ENCODE peak calls at places on chromosomes 3 and 15, in five cellular contexts. M is CD4-positive, alpha-beta memory T cell; C is epithelial cell of esophagus; G is NCI-H2029 treated with DMSO at 0.1 percent for 48 hours; K is HTR-8/SVneo. P is an unnamed sample.
A peak's percentile ranks its signal among the peaks of the same experiment; 100 is the strongest.

GRCh38 chr15:70254186-70254974 is 156.7 kb upstream of the TLE3 start:
- DNase-seq in M (no peak), C (no peak), G (no peak), K (no peak), P (no peak)

GRCh38 chr3:189316296-189317019 is 144.7 kb downstream of the TPRG1 start:
- DNase-seq in M (no peak), C (peak; percentile 83), G (peak; percentile 90), K (peak; percentile 20), P (peak; percentile 60)

GRCh38 chr3:156728267-156728985 is 54.0 kb downstream of the TIPARP start:
- DNase-seq in M (no peak), C (peak; percentile 80), G (peak; percentile 45), K (no peak), P (peak; percentile 32)

GRCh38 chr3:9349321-9350117 is 13.3 kb upstream of the THUMPD3 start:
- DNase-seq in M (no peak), C (peak; percentile 86), G (peak; percentile 46), K (peak; percentile 34), P (peak; percentile 96)

GRCh38 chr3:143718463-143718862 is 129.8 kb downstream of the SLC9A9 start:
- DNase-seq in M (no peak), C (no peak), G (peak; percentile 21), K (no peak), P (no peak)

GRCh38 chr3:66418432-66419052 is 82.3 kb downstream of the LRIG1 start:
- DNase-seq in M (no peak), C (peak; percentile 40), G (peak; percentile 75), K (no peak), P (no peak)

GRCh38 chr15:38147246-38147645 is 105.4 kb upstream of the SPRED1 start:
- DNase-seq in M (no peak), C (no peak), G (no peak), K (no peak), P (no peak)

GRCh38 chr3:24196526-24196925 is 251.4 kb downstream of the NR1D2 start:
- DNase-seq in M (no peak), C (no peak), G (no peak), K (no peak), P (peak; percentile 79)

GRCh38 chr3:18862077-18862476 is 286.2 kb upstream of the KCNH8 start:
- DNase-seq in M (no peak), C (no peak), G (no peak), K (no peak), P (no peak)

GRCh38 chr3:133547432-133548041 is 25.9 kb upstream of the CDV3 start:
- DNase-seq in M (no peak), C (peak; percentile 27), G (peak; percentile 33), K (no peak), P (peak; percentile 48)

GRCh38 chr3:154799801-154800200 is 280.3 kb upstream of the MME start:
- DNase-seq in M (no peak), C (peak; percentile 61), G (no peak), K (no peak), P (no peak)

GRCh38 chr3:104745313-104745712 is 621.4 kb upstream of the ALCAM start:
- DNase-seq in M (no peak), C (no peak), G (no peak), K (no peak), P (no peak)

GRCh38 chr3:178719036-178719635 is 182.9 kb downstream of the KCNMB2 start:
- DNase-seq in M (no peak), C (peak; percentile 63), G (no peak), K (no peak), P (no peak)

GRCh38 chr15:33565099-33565498 is 254.3 kb downstream of the RYR3 start:
- DNase-seq in M (no peak), C (peak; percentile 33), G (no peak), K (no peak), P (peak; percentile 23)

GRCh38 chr3:172330413-172330812 is 117.8 kb downstream of the GHSR start:
- DNase-seq in M (no peak), C (no peak), G (no peak), K (no peak), P (no peak)

GRCh38 chr3:167151671-167152070 is 228.4 kb downstream of the ZBBX start:
- DNase-seq in M (no peak), C (no peak), G (no peak), K (peak; percentile 1), P (no peak)

GRCh38 chr15:101035611-101036010 is 116.5 kb downstream of the LRRK1 start:
- DNase-seq in M (no peak), C (no peak), G (no peak), K (no peak), P (no peak)

GRCh38 chr3:172654470-172654869 is 56.4 kb downstream of the NCEH1 start:
- DNase-seq in M (no peak), C (peak; percentile 32), G (no peak), K (no peak), P (no peak)

GRCh38 chr3:141414800-141415462 is 46.6 kb downstream of the ZBTB38 start:
- DNase-seq in M (no peak), C (no peak), G (no peak), K (no peak), P (no peak)

GRCh38 chr3:15345608-15346137 is 13.3 kb upstream of the SH3BP5 start:
- DNase-seq in M (no peak), C (no peak), G (no peak), K (no peak), P (peak; percentile 42)

GRCh38 chr3:100682056-100682853 is 27.0 kb upstream of the TFG start:
- DNase-seq in M (no peak), C (no peak), G (no peak), K (no peak), P (peak; percentile 61)

GRCh38 chr3:155853214-155854146 is 747 bp downstream of the SLC33A1 start:
- DNase-seq in M (no peak), C (peak; percentile 28), G (no peak), K (no peak), P (peak; percentile 20)

GRCh38 chr3:13013595-13013993 is 59.6 kb downstream of the IQSEC1 start:
- DNase-seq in M (no peak), C (no peak), G (no peak), K (no peak), P (no peak)

P was measured in kidney tubule cell.